ENCODE peak calls at places on chromosomes 7 and 10, in six cellular contexts. Z, P, H, D, Q and K are unnamed samples.

GRCh38 chr10:54614062-54614461 is 187.0 kb downstream of the PCDH15 start:
- DNase-seq in Z (no peak), P (no peak), H (no peak), D (no peak), Q (no peak), K (no peak)

GRCh38 chr10:52923520-52923919 is 150.9 kb upstream of the MBL2 start:
- DNase-seq in Z (no peak), P (no peak), H (no peak), D (no peak), Q (no peak), K (no peak)

GRCh38 chr10:37826806-37827205 is 30.6 kb downstream of the ZNF248 start:
- DNase-seq in Z (no peak), P (no peak), H (no peak), D (peak; percentile 17), Q (no peak), K (no peak)

GRCh38 chr7:47255441-47255840 is 326.5 kb downstream of the TNS3 start:
- DNase-seq in Z (no peak), P (no peak), H (no peak), D (no peak), Q (no peak), K (no peak)

GRCh38 chr7:4144801-4145470 is 537.2 kb upstream of the FOXK1 start:
- DNase-seq in Z (no peak), P (peak; percentile 6), H (no peak), D (no peak), Q (no peak), K (no peak)

GRCh38 chr10:7293378-7293920 is 117.4 kb downstream of the SFMBT2 start:
- DNase-seq in Z (no peak), P (no peak), H (no peak), D (no peak), Q (no peak), K (no peak)

GRCh38 chr10:129055966-129056365 is 411.1 kb upstream of the MGMT start:
- DNase-seq in Z (no peak), P (no peak), H (no peak), D (no peak), Q (no peak), K (no peak)

GRCh38 chr7:97187067-97187466 is 69.6 kb downstream of the SDHAF3 start:
- DNase-seq in Z (no peak), P (no peak), H (no peak), D (peak; percentile 70), Q (peak; percentile 46), K (peak; percentile 50)

GRCh38 chr7:93147358-93147757 is 827 bp downstream of the SAMD9L start:
- DNase-seq in Z (peak; percentile 27), P (peak; percentile 33), H (peak; percentile 7), D (peak; percentile 31), Q (no peak), K (peak; percentile 54)

GRCh38 chr7:130151591-130152269 is 53.5 kb downstream of the TMEM209 start:
- DNase-seq in Z (no peak), P (no peak), H (no peak), D (peak; percentile 67), Q (peak; percentile 5), K (no peak)

GRCh38 chr10:75355706-75356105 is 45.9 kb downstream of the ZNF503 start:
- DNase-seq in Z (no peak), P (no peak), H (no peak), D (no peak), Q (no peak), K (no peak)

GRCh38 chr10:45181483-45181882 is 133.9 kb downstream of the OR13A1 start:
- DNase-seq in Z (no peak), P (no peak), H (no peak), D (no peak), Q (peak; percentile 3), K (peak; percentile 70)

GRCh38 chr10:782751-783648 is 93.5 kb upstream of the DIP2C start:
- DNase-seq in Z (peak; percentile 24), P (no peak), H (no peak), D (no peak), Q (no peak), K (peak; percentile 17)

GRCh38 chr10:91495402-91495801 is 85.3 kb downstream of the HECTD2 start:
- DNase-seq in Z (no peak), P (no peak), H (no peak), D (no peak), Q (no peak), K (peak; percentile 6)

GRCh38 chr7:157693521-157694388 is 357.0 kb downstream of the DNAJB6 start:
- DNase-seq in Z (peak; percentile 18), P (no peak), H (no peak), D (no peak), Q (no peak), K (no peak)

GRCh38 chr7:42574693-42575084 is 337.2 kb downstream of the C7orf25 start:
- DNase-seq in Z (no peak), P (no peak), H (no peak), D (no peak), Q (no peak), K (no peak)

GRCh38 chr10:6347391-6347951 is 144.7 kb downstream of the PFKFB3 start:
- DNase-seq in Z (no peak), P (peak; percentile 50), H (no peak), D (no peak), Q (peak; percentile 33), K (peak; percentile 39)

GRCh38 chr7:2476776-2477446 is 713 bp upstream of the GRIFIN start:
- DNase-seq in Z (no peak), P (no peak), H (no peak), D (no peak), Q (no peak), K (no peak)

GRCh38 chr7:29480456-29480855 is 83.2 kb upstream of the PRR15 start:
- DNase-seq in Z (peak; percentile 72), P (no peak), H (peak; percentile 60), D (no peak), Q (no peak), K (no peak)

GRCh38 chr7:70720191-70720873 is 411.6 kb upstream of the GALNT17 start:
- DNase-seq in Z (no peak), P (no peak), H (no peak), D (peak; percentile 7), Q (no peak), K (no peak)

GRCh38 chr7:149635561-149636329 is 137.6 kb downstream of the ZNF467 start:
- DNase-seq in Z (no peak), P (peak; percentile 2), H (no peak), D (no peak), Q (no peak), K (no peak)

GRCh38 chr7:77627307-77627671 is 69.0 kb upstream of the RSBN1L start:
- DNase-seq in Z (no peak), P (no peak), H (no peak), D (no peak), Q (no peak), K (peak; percentile 20)

GRCh38 chr10:5960070-5960972 is 17.0 kb downstream of the IL15RA start:
- DNase-seq in Z (no peak), P (no peak), H (no peak), D (no peak), Q (no peak), K (peak; percentile 49)